ENCODE peak calls at places on chromosomes 3 and 15, in ten cellular contexts. M is IMR-90; T is pancreas; F is T follicular helper cell; V is HCT116; L is astrocyte of the spinal cord; B is activated CD4-positive, alpha-beta memory T cell treated with anti-CD3 and anti-CD28 coated beads, Interleukin-2, amount 10 ng/mL, durations not matched to agents 7 days and 5 days; Y is activated CD4-positive, alpha-beta T cell treated with anti-CD3 and anti-CD28 coated beads, Interleukin-2, amount 10 ng/mL, durations not matched to agents 24 days and 14 days; W is SIG-M5; H is mucosa of descending colon. X is an unnamed sample.

GRCh38 chr3:172270767-172271166 is 177.5 kb downstream of the GHSR start:
- DNase-seq in W (no peak), B (no peak), H (no peak), M (no peak), F (no peak), T (no peak), V (no peak), L (no peak), Y (no peak), X (no peak)

GRCh38 chr3:97228966-97229365 is 414.6 kb downstream of the EPHA6 start:
- DNase-seq in M (no peak), T (no peak), B (no peak), Y (no peak), W (no peak), F (no peak), V (no peak), L (no peak), H (no peak), X (no peak)

GRCh38 chr3:133825969-133826727 is 20.5 kb downstream of the SRPRB start:
- DNase-seq in W (no peak), T (no peak), Y (no peak), F (no peak), M (no peak), L (no peak), B (no peak), H (no peak), V (no peak), X (no peak)

GRCh38 chr3:186932281-186933181 is 2.2 kb downstream of the ST6GAL1 start:
- DNase-seq in Y (peak), L (no peak), W (no peak), V (no peak), H (no peak), T (no peak), M (no peak), F (no peak), B (no peak), X (no peak)

GRCh38 chr3:23856286-23856685 is 50.5 kb downstream of the UBE2E1 start:
- DNase-seq in M (peak), B (no peak), L (peak), W (no peak), V (no peak), H (no peak), Y (no peak), T (no peak), F (no peak), X (no peak)

GRCh38 chr3:12420393-12420792 is 63.9 kb upstream of the TSEN2 start:
- DNase-seq in V (no peak), M (no peak), Y (no peak), T (no peak), F (no peak), L (no peak), H (no peak), W (no peak), B (no peak), X (no peak)

GRCh38 chr3:134328147-134328591 is 46.1 kb downstream of the AMOTL2 start:
- DNase-seq in Y (no peak), T (no peak), B (no peak), H (no peak), W (peak), F (no peak), M (peak), L (peak), V (peak), X (no peak)

GRCh38 chr3:57691411-57692133 is 1.3 kb downstream of the DENND6A start:
- DNase-seq in L (peak), W (no peak), T (no peak), F (no peak), Y (no peak), B (no peak), M (peak), V (no peak), H (peak), X (no peak)

GRCh38 chr3:61871646-61872045 is 310.3 kb downstream of the PTPRG start:
- DNase-seq in H (no peak), M (no peak), W (no peak), T (no peak), L (no peak), F (no peak), V (no peak), Y (no peak), B (no peak), X (no peak)

GRCh38 chr15:25244731-25245585 is 193.9 kb downstream of the UBE3A start:
- DNase-seq in L (no peak), Y (no peak), T (peak), H (peak), W (no peak), F (no peak), B (no peak), M (no peak), V (no peak), X (peak)

GRCh38 chr3:42019953-42020260 is 58.0 kb upstream of the ULK4 start:
- DNase-seq in L (no peak), T (no peak), Y (no peak), W (no peak), M (no peak), F (no peak), B (no peak), H (no peak), V (no peak), X (no peak)

GRCh38 chr3:32821686-32822296 is 4.0 kb downstream of the TRIM71 start:
- DNase-seq in M (no peak), V (no peak), Y (no peak), T (no peak), W (no peak), H (no peak), L (no peak), B (no peak), F (no peak), X (no peak)

GRCh38 chr3:179324270-179324754 is 1.5 kb downstream of the ZNF639 start:
- DNase-seq in B (no peak), W (no peak), L (peak), Y (peak), M (peak), T (no peak), H (no peak), V (no peak), F (no peak), X (no peak)

GRCh38 chr3:10725846-10726245 is 90.2 kb upstream of the SLC6A11 start:
- DNase-seq in T (no peak), M (no peak), B (no peak), F (no peak), W (no peak), H (no peak), Y (no peak), V (no peak), L (no peak), X (no peak)

GRCh38 chr3:123038751-123039150 is 11.2 kb upstream of the SEMA5B start:
- DNase-seq in H (no peak), Y (no peak), M (no peak), B (no peak), V (no peak), F (no peak), T (no peak), W (no peak), L (no peak), X (no peak)

GRCh38 chr15:52466716-52467115 is 62.0 kb downstream of the MYO5A start:
- DNase-seq in T (no peak), Y (no peak), F (no peak), M (no peak), V (no peak), L (no peak), B (no peak), H (no peak), W (no peak), X (no peak)

GRCh38 chr3:139111392-139112229 is 66.9 kb upstream of the PRR23C start:
- DNase-seq in T (no peak), W (no peak), L (peak), M (peak), Y (peak), F (peak), B (peak), H (peak), V (peak), X (peak)

GRCh38 chr3:39671600-39671999 is 137.8 kb upstream of the MYRIP start:
- DNase-seq in W (no peak), M (no peak), V (no peak), L (no peak), H (no peak), Y (no peak), T (no peak), B (no peak), F (no peak), X (no peak)

GRCh38 chr3:71503525-71504249 is 79.8 kb downstream of the FOXP1 start:
- DNase-seq in L (no peak), M (peak), H (no peak), V (no peak), B (no peak), T (no peak), F (no peak), Y (no peak), W (no peak), X (no peak)

GRCh38 chr3:64502284-64502683 is 185.5 kb downstream of the ADAMTS9 start:
- DNase-seq in Y (no peak), M (peak), H (no peak), T (no peak), V (no peak), F (no peak), L (peak), B (no peak), W (no peak), X (no peak)

GRCh38 chr3:125025647-125026046 is 30.1 kb downstream of the HEG1 start:
- DNase-seq in Y (no peak), M (peak), L (no peak), B (no peak), T (no peak), W (no peak), F (no peak), V (no peak), H (no peak), X (no peak)

GRCh38 chr3:4394048-4394447 is 73.0 kb downstream of the SUMF1 start:
- DNase-seq in T (no peak), F (no peak), W (no peak), B (peak), Y (peak), H (no peak), L (peak), M (peak), V (no peak), X (no peak)

GRCh38 chr3:146217324-146217723 is 33.6 kb downstream of the PLSCR4 start:
- DNase-seq in H (no peak), Y (no peak), B (no peak), W (no peak), V (no peak), T (no peak), L (no peak), F (no peak), M (peak), X (no peak)

GRCh38 chr15:67091073-67091965 is 25.9 kb downstream of the SMAD3 start:
- DNase-seq in F (no peak), B (peak), Y (peak), V (peak), L (peak), M (peak), H (peak), W (peak), T (no peak), X (no peak)

GRCh38 chr3:124859025-124859424 is 28.1 kb downstream of the ITGB5 start:
- DNase-seq in Y (no peak), F (no peak), W (no peak), T (no peak), V (no peak), H (no peak), M (peak), B (no peak), L (peak), X (no peak)

GRCh38 chr3:69746119-69746518 is 6.9 kb downstream of the MITF start:
- DNase-seq in T (no peak), V (no peak), L (no peak), H (no peak), F (no peak), M (peak), B (no peak), Y (no peak), W (no peak), X (no peak)

GRCh38 chr15:69540622-69541021 is 88.0 kb downstream of the RPLP1 start:
- DNase-seq in V (no peak), M (no peak), L (peak), W (no peak), F (no peak), B (no peak), H (no peak), Y (no peak), T (no peak), X (peak)

GRCh38 chr3:42061042-42061710 is 30.0 kb upstream of the TRAK1 start:
- DNase-seq in F (no peak), W (no peak), H (no peak), M (no peak), L (no peak), T (no peak), B (no peak), V (no peak), Y (no peak), X (no peak)

GRCh38 chr3:126961191-126961790 is 21.6 kb upstream of the PLXNA1 start:
- DNase-seq in V (no peak), B (no peak), M (peak), Y (no peak), F (no peak), H (peak), L (peak), T (no peak), W (no peak), X (no peak)

GRCh38 chr15:52113246-52113645 is 671 bp upstream of the BCL2L10 start:
- DNase-seq in F (no peak), W (no peak), T (no peak), M (no peak), H (no peak), Y (no peak), L (no peak), B (no peak), V (no peak), X (no peak)